ENCODE peak calls at places on chromosomes 16 and 17, in seven cellular contexts. J is GM12878, L is GM23338, B is PC-3, Y is IMR-90, R is GM23248, D is neural progenitor cell. P is an unnamed sample.

GRCh38 chr17:52106070-52106469 is 52.4 kb downstream of the CA10 start:
- DNase-seq in J (no peak), L (no peak), B (no peak), Y (no peak), R (peak), D (no peak), P (no peak)

GRCh38 chr16:87851601-87852000 is 17.7 kb downstream of the SLC7A5 start:
- DNase-seq in J (no peak), L (no peak), B (no peak), Y (no peak), R (no peak), D (peak), P (no peak)

GRCh38 chr17:57761887-57762286 is 16.8 kb upstream of the CCDC182 start:
- DNase-seq in J (no peak), L (peak), B (no peak), Y (no peak), R (no peak), D (peak), P (peak)

GRCh38 chr17:47813077-47813476 is 8.5 kb downstream of the OSBPL7 start:
- DNase-seq in J (no peak), L (no peak), B (no peak), Y (no peak), R (no peak), D (no peak), P (no peak)

GRCh38 chr16:50304467-50305440 is 38.4 kb downstream of the ADCY7 start:
- DNase-seq in J (no peak), L (no peak), B (no peak), Y (no peak), R (no peak), D (no peak), P (no peak)

GRCh38 chr17:67879662-67880061 is 54.4 kb downstream of the BPTF start:
- DNase-seq in J (no peak), L (peak), B (no peak), Y (no peak), R (no peak), D (no peak), P (no peak)

GRCh38 chr16:82655315-82655714 is 28.5 kb downstream of the CDH13 start:
- DNase-seq in J (peak), L (no peak), B (no peak), Y (peak), R (peak), D (no peak), P (peak)

GRCh38 chr17:55750750-55751641 is at the start of gene PCTP:
- DNase-seq in J (peak), L (peak), B (peak), Y (peak), R (peak), D (peak), P (peak)

GRCh38 chr16:72787519-72788268 is 260.2 kb downstream of the ZFHX3 start:
- DNase-seq in J (peak), L (peak), B (peak), Y (peak), R (peak), D (peak), P (peak)

GRCh38 chr17:34837796-34838195 is 123.5 kb downstream of the CCT6B start:
- DNase-seq in J (no peak), L (peak), B (no peak), Y (no peak), R (no peak), D (no peak), P (no peak)

GRCh38 chr17:73827627-73828241 is 183.5 kb upstream of the SDK2 start:
- DNase-seq in J (no peak), L (peak), B (peak), Y (no peak), R (no peak), D (no peak), P (no peak)

GRCh38 chr16:16166085-16166484 is 57.2 kb downstream of the ABCC6 start:
- DNase-seq in J (no peak), L (no peak), B (no peak), Y (no peak), R (no peak), D (no peak), P (no peak)

GRCh38 chr17:55187371-55187770 is 77.4 kb upstream of the HLF start:
- DNase-seq in J (no peak), L (no peak), B (no peak), Y (no peak), R (peak), D (peak), P (no peak)

GRCh38 chr17:27989046-27989445 is 53.4 kb upstream of the NLK start:
- DNase-seq in J (no peak), L (no peak), B (peak), Y (no peak), R (peak), D (no peak), P (no peak)

GRCh38 chr17:79923974-79924638 is 84.9 kb upstream of the CBX4 start:
- DNase-seq in J (no peak), L (peak), B (peak), Y (peak), R (peak), D (peak), P (peak)

GRCh38 chr16:60204221-60204620 is 1470.1 kb upstream of the GOT2 start:
- DNase-seq in J (no peak), L (no peak), B (no peak), Y (no peak), R (peak), D (no peak), P (no peak)

GRCh38 chr17:30324723-30325122 is 9.1 kb downstream of the TMIGD1 start:
- DNase-seq in J (no peak), L (no peak), B (no peak), Y (no peak), R (no peak), D (no peak), P (no peak)
- H2AFZ ChIP-seq in J (no peak), L (no peak), B (no peak), Y (no peak), R (no peak), D (no peak), P (no peak)

GRCh38 chr16:396199-396598 is 800 bp upstream of the NME4 start:
- DNase-seq in J (no peak), L (peak), B (no peak), Y (no peak), R (no peak), D (peak), P (no peak)
- H3K4me3 ChIP-seq in J (peak), L (peak), B (peak), Y (no peak), R (peak), D (peak), P (peak)

GRCh38 chr17:46790216-46790615 is 28.3 kb downstream of the WNT3 start:
- DNase-seq in J (no peak), L (peak), B (no peak), Y (no peak), R (no peak), D (no peak), P (no peak)
- H2AFZ ChIP-seq in J (no peak), L (no peak), B (peak), Y (no peak), R (no peak), D (no peak), P (no peak)

GRCh38 chr17:61135782-61136181 is 263.9 kb upstream of the TBX2 start:
- DNase-seq in J (no peak), L (no peak), B (no peak), Y (no peak), R (no peak), D (no peak), P (no peak)
- H3K4me3 ChIP-seq in J (no peak), L (no peak), B (no peak), Y (no peak), R (no peak), D (no peak), P (no peak)

P was measured in DND-41.